ENCODE peak calls at places on chromosomes 3 and 15, in nine cellular contexts. G is left ventricle myocardium superior; O is activated CD8-positive, alpha-beta T cell treated with anti-CD3 and anti-CD28 coated beads for 36 hours; A is sciatic nerve; P is stimulated activated naive CD8-positive, alpha-beta T cell treated with anti-CD3 and anti-CD28 coated beads, Interleukin-15, Interleukin-2, amounts not matched to agents 100 U/mL and 50 U/mL, for 24 hours; X is HepG2; R is mucosa of descending colon; D is pancreas; H is SK-N-SH treated with all-trans-retinoic acid at 6 μM for 48 hours. Z is an unnamed sample.

GRCh38 chr3:194632983-194633348 is 253 bp downstream of the TMEM44 start:
- ATAC-seq in G (no peak), O (peak), A (peak), P (peak), X (peak), R (peak), D (no peak), H (peak), Z (peak)

GRCh38 chr3:8836096-8836495 is 66.7 kb upstream of the OXTR start:
- ATAC-seq in G (no peak), O (no peak), A (no peak), P (no peak), X (no peak), R (no peak), D (no peak), H (no peak), Z (no peak)

GRCh38 chr3:172115059-172115458 is 75.7 kb downstream of the FNDC3B start:
- ATAC-seq in G (no peak), O (no peak), A (no peak), P (no peak), X (no peak), R (no peak), D (no peak), H (no peak), Z (no peak)

GRCh38 chr15:40093224-40093842 is 15.3 kb downstream of the BMF start:
- ATAC-seq in G (no peak), O (no peak), A (no peak), P (no peak), X (no peak), R (peak), D (no peak), H (no peak), Z (peak)

GRCh38 chr3:192122832-192123594 is 604.3 kb downstream of the FGF12 start:
- ATAC-seq in G (peak), O (no peak), A (no peak), P (no peak), X (no peak), R (no peak), D (no peak), H (no peak), Z (peak)

GRCh38 chr3:192894676-192895075 is 23.0 kb downstream of the MB21D2 start:
- ATAC-seq in G (no peak), O (no peak), A (no peak), P (no peak), X (no peak), R (no peak), D (no peak), H (no peak), Z (no peak)

GRCh38 chr3:101072299-101072698 is 79.1 kb upstream of the ABI3BP start:
- ATAC-seq in G (no peak), O (no peak), A (no peak), P (no peak), X (no peak), R (peak), D (peak), H (no peak), Z (no peak)

GRCh38 chr3:185815391-185816282 is 9.2 kb downstream of the IGF2BP2 start:
- ATAC-seq in G (peak), O (no peak), A (no peak), P (peak), X (peak), R (no peak), D (no peak), H (peak), Z (no peak)

GRCh38 chr15:46795685-46796084 is 921.6 kb upstream of the SEMA6D start:
- ATAC-seq in G (no peak), O (no peak), A (no peak), P (no peak), X (no peak), R (no peak), D (peak), H (no peak), Z (no peak)

GRCh38 chr3:66452247-66453040 is 48.4 kb downstream of the LRIG1 start:
- ATAC-seq in G (peak), O (no peak), A (peak), P (no peak), X (no peak), R (no peak), D (no peak), H (peak), Z (no peak)

GRCh38 chr3:133117342-133117741 is 79.2 kb downstream of the TMEM108 start:
- ATAC-seq in G (no peak), O (no peak), A (no peak), P (no peak), X (no peak), R (no peak), D (no peak), H (no peak), Z (no peak)

GRCh38 chr15:41263891-41264351 is 32.9 kb downstream of the CHP1 start:
- ATAC-seq in G (peak), O (no peak), A (no peak), P (no peak), X (no peak), R (no peak), D (no peak), H (no peak), Z (no peak)

GRCh38 chr15:42547926-42548257 is 701 bp downstream of the LRRC57 start:
- ATAC-seq in G (peak), O (no peak), A (peak), P (peak), X (peak), R (peak), D (peak), H (peak), Z (peak)

GRCh38 chr15:59401810-59402569 is 29.3 kb upstream of the MYO1E start:
- ATAC-seq in G (no peak), O (no peak), A (no peak), P (no peak), X (no peak), R (peak), D (no peak), H (no peak), Z (no peak)

GRCh38 chr3:171326717-171327440 is 133.3 kb downstream of the TNIK start:
- ATAC-seq in G (no peak), O (no peak), A (no peak), P (no peak), X (no peak), R (no peak), D (no peak), H (no peak), Z (peak)

GRCh38 chr15:80615783-80616391 is 79.2 kb upstream of the ABHD17C start:
- ATAC-seq in G (peak), O (no peak), A (peak), P (no peak), X (peak), R (peak), D (peak), H (peak), Z (no peak)

GRCh38 chr15:100520132-100520921 is 8.4 kb downstream of the CERS3 start:
- ATAC-seq in G (peak), O (peak), A (peak), P (peak), X (no peak), R (peak), D (peak), H (no peak), Z (no peak)

GRCh38 chr15:56327721-56328502 is 37.3 kb upstream of the TEX9 start:
- ATAC-seq in G (no peak), O (no peak), A (no peak), P (no peak), X (no peak), R (no peak), D (no peak), H (no peak), Z (no peak)

GRCh38 chr3:111594781-111595180 is 365 bp downstream of the ZBED2 start:
- ATAC-seq in G (no peak), O (peak), A (no peak), P (peak), X (no peak), R (no peak), D (no peak), H (no peak), Z (peak)

GRCh38 chr3:152443212-152444023 is 174.7 kb downstream of the MBNL1 start:
- ATAC-seq in G (peak), O (peak), A (peak), P (no peak), X (no peak), R (peak), D (peak), H (peak), Z (peak)

GRCh38 chr3:32700244-32700643 is 15.3 kb downstream of the CNOT10 start:
- ATAC-seq in G (no peak), O (no peak), A (no peak), P (no peak), X (no peak), R (no peak), D (no peak), H (no peak), Z (no peak)

GRCh38 chr3:10142707-10143560 is 1.4 kb downstream of the VHL start:
- ATAC-seq in G (no peak), O (no peak), A (no peak), P (no peak), X (peak), R (no peak), D (no peak), H (no peak), Z (no peak)